ENCODE peak calls at places on chromosomes 16 and 17, in nine cellular contexts. B, H, E, X, J, T, S, N and A are unnamed samples.

GRCh38 chr17:60534010-60534555 is 8.0 kb upstream of the APPBP2 start:
- DNase-seq in N (no peak), S (no peak), B (no peak), J (no peak), X (no peak), T (no peak), E (no peak), H (no peak), A (no peak)

GRCh38 chr16:945271-946047 is 25.3 kb downstream of the LMF1 start:
- DNase-seq in N (no peak), H (no peak), J (no peak), T (no peak), E (no peak), X (no peak), S (no peak), B (no peak), A (no peak)

GRCh38 chr17:19978206-19978802 is 676 bp upstream of the AKAP10 start:
- DNase-seq in S (peak), B (no peak), X (no peak), N (no peak), J (no peak), T (no peak), H (no peak), E (no peak), A (no peak)

GRCh38 chr17:41639492-41640473 is 15.4 kb upstream of the KRT17 start:
- DNase-seq in X (no peak), T (no peak), S (no peak), E (no peak), N (no peak), J (no peak), B (no peak), H (no peak), A (no peak)

GRCh38 chr17:77558846-77559626 is 399.5 kb upstream of the TNRC6C start:
- DNase-seq in S (no peak), B (no peak), N (no peak), X (no peak), E (no peak), J (no peak), H (no peak), T (no peak), A (no peak)

GRCh38 chr17:74280093-74280513 is 6.1 kb downstream of the DNAI2 start:
- DNase-seq in E (peak), S (peak), T (no peak), J (peak), N (no peak), X (peak), H (no peak), B (no peak), A (no peak)

GRCh38 chr17:9971991-9972390 is 66.9 kb upstream of the RCVRN start:
- DNase-seq in T (peak), N (no peak), J (peak), H (no peak), X (peak), S (no peak), B (no peak), E (no peak), A (no peak)

GRCh38 chr16:12758670-12759558 is 44.8 kb downstream of the CPPED1 start:
- DNase-seq in N (no peak), X (no peak), J (no peak), T (no peak), S (no peak), H (no peak), E (no peak), B (no peak), A (no peak)

GRCh38 chr16:23871924-23872323 is 36.1 kb downstream of the PRKCB start:
- DNase-seq in J (no peak), T (no peak), E (no peak), B (no peak), N (no peak), X (no peak), S (no peak), H (no peak), A (no peak)

GRCh38 chr17:47649972-47650524 is 329 bp downstream of the KPNB1 start:
- DNase-seq in X (no peak), H (no peak), S (peak), E (no peak), J (no peak), N (no peak), B (peak), T (no peak), A (no peak)

GRCh38 chr17:40019140-40019991 is 4.1 kb downstream of the CSF3 start:
- DNase-seq in S (no peak), H (no peak), B (no peak), E (no peak), X (no peak), J (peak), N (no peak), T (no peak), A (no peak)

GRCh38 chr17:67054011-67054591 is 9.7 kb downstream of the CACNG1 start:
- DNase-seq in N (no peak), E (no peak), B (no peak), S (no peak), H (no peak), J (no peak), T (no peak), X (no peak), A (no peak)

GRCh38 chr16:56715128-56715527 is 14.8 kb upstream of the NUP93 start:
- DNase-seq in B (no peak), E (no peak), H (no peak), J (no peak), S (no peak), N (no peak), X (no peak), T (no peak), A (no peak)

GRCh38 chr17:77735341-77736206 is 222.9 kb upstream of the TNRC6C start:
- DNase-seq in J (peak), H (peak), N (no peak), B (no peak), S (no peak), E (no peak), T (peak), X (peak), A (peak)